ENCODE peak calls at places on chromosomes 1 and 21, in ten cellular contexts. O is head of caudate nucleus, Y is adrenal gland, S is NCI-H1092 treated with DMSO at 0.1 percent for 48 hours, V is cortex of kidney, N is NCI-H2081, H is NCI-H524, Z is K562, A is AG20443, W is T-helper 9 cell. R is an unnamed sample.

GRCh38 chr21:37547615-37547975 is 181.0 kb downstream of the DYRK1A start:
- DNase-seq in V (no peak), W (no peak), H (no peak), Y (no peak), O (no peak), A (no peak), Z (no peak), S (no peak), N (no peak), R (no peak)

GRCh38 chr1:93980881-93981280 is 71.7 kb upstream of the GCLM start:
- DNase-seq in H (no peak), O (no peak), V (no peak), A (no peak), Y (no peak), Z (no peak), N (no peak), S (no peak), W (no peak), R (no peak)

GRCh38 chr1:10644307-10645128 is 151.9 kb downstream of the CASZ1 start:
- DNase-seq in A (peak), S (no peak), O (no peak), V (no peak), H (no peak), Y (no peak), W (no peak), N (no peak), Z (peak), R (no peak)

GRCh38 chr1:226975909-226976670 is 36.0 kb downstream of the COQ8A start:
- DNase-seq in W (no peak), V (no peak), O (no peak), H (no peak), N (peak), A (no peak), S (no peak), Y (no peak), Z (no peak), R (no peak)

GRCh38 chr1:200247513-200247912 is 162.3 kb downstream of the ZNF281 start:
- DNase-seq in Y (no peak), Z (no peak), W (no peak), A (peak), H (no peak), N (no peak), S (no peak), V (no peak), O (no peak), R (no peak)

GRCh38 chr1:212285685-212286436 is 651 bp downstream of the PPP2R5A start:
- DNase-seq in H (peak), O (peak), S (peak), Y (peak), A (peak), N (peak), Z (peak), W (peak), V (no peak), R (peak)

GRCh38 chr1:13782634-13782995 is 82.6 kb downstream of the PRDM2 start:
- DNase-seq in Y (no peak), O (no peak), V (no peak), A (no peak), W (no peak), Z (no peak), S (no peak), N (no peak), H (no peak), R (no peak)

GRCh38 chr1:217917277-217917887 is 286.2 kb downstream of the SPATA17 start:
- DNase-seq in V (no peak), H (peak), Z (no peak), N (no peak), A (no peak), Y (no peak), O (no peak), S (no peak), W (no peak), R (no peak)

GRCh38 chr1:201703646-201704438 is 125.1 kb upstream of the IPO9 start:
- DNase-seq in S (peak), Z (peak), N (peak), A (peak), Y (peak), O (peak), H (peak), W (peak), V (no peak), R (peak)

GRCh38 chr1:25505706-25506385 is 37.6 kb upstream of the LDLRAP1 start:
- DNase-seq in A (no peak), V (no peak), N (no peak), O (no peak), S (no peak), Z (no peak), Y (no peak), W (no peak), H (peak), R (no peak)

GRCh38 chr1:59926381-59927243 is at the start of gene CYP2J2:
- DNase-seq in O (peak), S (peak), N (peak), H (no peak), A (peak), Z (no peak), V (no peak), Y (peak), W (peak), R (peak)

GRCh38 chr1:153790996-153791855 is 16.0 kb downstream of the SLC27A3 start:
- DNase-seq in N (no peak), Z (no peak), W (no peak), Y (no peak), H (no peak), A (peak), O (no peak), S (no peak), V (no peak), R (no peak)

R was measured in SHP77.